ENCODE peak calls at places on chromosomes 13 and 19, in four cellular contexts. One of them, this sample, is unnamed. For H3K9me3, the result is how much of the 10 kb centered on the place peaks cover.

GRCh38 chr13:30051531-30052060 is 201.2 kb upstream of the UBL3 start:
- DNase-seq in endothelial cell of umbilical vein: no peak
- DNase-seq in tibial nerve: no peak
- DNase-seq in effector memory CD4-positive, alpha-beta T cell: no peak
- DNase-seq in this sample: no peak

GRCh38 chr19:53808710-53809125 is 15.4 kb downstream of the NLRP12 start:
- DNase-seq in endothelial cell of umbilical vein: peak
- DNase-seq in tibial nerve: no peak
- DNase-seq in effector memory CD4-positive, alpha-beta T cell: no peak
- DNase-seq in this sample: no peak

GRCh38 chr13:105196052-105196451 is 1339.4 kb downstream of the EFNB2 start:
- DNase-seq in endothelial cell of umbilical vein: peak
- DNase-seq in tibial nerve: no peak
- DNase-seq in effector memory CD4-positive, alpha-beta T cell: no peak
- DNase-seq in this sample: no peak

GRCh38 chr13:73465629-73465974 is 406.8 kb downstream of the KLF5 start:
- DNase-seq in endothelial cell of umbilical vein: no peak
- DNase-seq in tibial nerve: no peak
- DNase-seq in effector memory CD4-positive, alpha-beta T cell: no peak
- DNase-seq in this sample: no peak

GRCh38 chr19:6739884-6740588 is 556 bp downstream of the TRIP10 start:
- DNase-seq in endothelial cell of umbilical vein: peak
- DNase-seq in tibial nerve: no peak
- DNase-seq in effector memory CD4-positive, alpha-beta T cell: no peak
- DNase-seq in this sample: peak

GRCh38 chr19:18464646-18465045 is 26.7 kb upstream of the ISYNA1 start:
- DNase-seq in endothelial cell of umbilical vein: peak
- DNase-seq in tibial nerve: peak
- DNase-seq in effector memory CD4-positive, alpha-beta T cell: no peak
- DNase-seq in this sample: no peak

GRCh38 chr13:47426126-47426849 is 529.4 kb upstream of the HTR2A start:
- DNase-seq in endothelial cell of umbilical vein: no peak
- DNase-seq in tibial nerve: no peak
- DNase-seq in effector memory CD4-positive, alpha-beta T cell: no peak
- DNase-seq in this sample: no peak

GRCh38 chr13:98372886-98373285 is 195.8 kb upstream of the RNF113B start:
- DNase-seq in endothelial cell of umbilical vein: no peak
- DNase-seq in tibial nerve: no peak
- DNase-seq in effector memory CD4-positive, alpha-beta T cell: no peak
- DNase-seq in this sample: no peak

GRCh38 chr19:18645035-18645511 is 8.2 kb downstream of the KLHL26 start:
- DNase-seq in endothelial cell of umbilical vein: no peak
- DNase-seq in tibial nerve: no peak
- DNase-seq in effector memory CD4-positive, alpha-beta T cell: no peak
- DNase-seq in this sample: no peak

GRCh38 chr13:113446488-113446854 is 6.8 kb downstream of the ADPRHL1 start:
- DNase-seq in endothelial cell of umbilical vein: no peak
- DNase-seq in tibial nerve: no peak
- DNase-seq in effector memory CD4-positive, alpha-beta T cell: no peak
- DNase-seq in this sample: no peak

GRCh38 chr19:4007836-4008539 is 452 bp downstream of the PIAS4 start:
- DNase-seq in endothelial cell of umbilical vein: peak
- DNase-seq in tibial nerve: peak
- DNase-seq in effector memory CD4-positive, alpha-beta T cell: no peak
- DNase-seq in this sample: no peak

GRCh38 chr13:42270857-42271215 is 1.1 kb upstream of the AKAP11 start:
- DNase-seq in endothelial cell of umbilical vein: no peak
- DNase-seq in tibial nerve: no peak
- DNase-seq in effector memory CD4-positive, alpha-beta T cell: no peak
- DNase-seq in this sample: no peak

GRCh38 chr13:41649659-41650058 is 192.3 kb downstream of the RGCC start:
- DNase-seq in endothelial cell of umbilical vein: peak
- DNase-seq in tibial nerve: no peak
- DNase-seq in effector memory CD4-positive, alpha-beta T cell: no peak
- DNase-seq in this sample: no peak

GRCh38 chr13:37648604-37649003 is 50.0 kb upstream of the POSTN start:
- DNase-seq in endothelial cell of umbilical vein: no peak
- DNase-seq in tibial nerve: no peak
- DNase-seq in effector memory CD4-positive, alpha-beta T cell: no peak
- DNase-seq in this sample: no peak

GRCh38 chr19:47187797-47188196 is 43.2 kb downstream of the BBC3 start:
- DNase-seq in endothelial cell of umbilical vein: no peak
- DNase-seq in tibial nerve: no peak
- DNase-seq in effector memory CD4-positive, alpha-beta T cell: no peak
- DNase-seq in this sample: no peak

GRCh38 chr19:50551034-50551712 is 17.1 kb downstream of the LRRC4B start:
- DNase-seq in endothelial cell of umbilical vein: no peak
- DNase-seq in tibial nerve: no peak
- DNase-seq in effector memory CD4-positive, alpha-beta T cell: no peak
- DNase-seq in this sample: no peak

GRCh38 chr19:50171752-50172151 is 8.7 kb upstream of the IZUMO2 start:
- DNase-seq in endothelial cell of umbilical vein: no peak
- DNase-seq in tibial nerve: no peak
- DNase-seq in effector memory CD4-positive, alpha-beta T cell: no peak
- DNase-seq in this sample: no peak

GRCh38 chr19:55277494-55277893 is 2.4 kb downstream of the HSPBP1 start:
- DNase-seq in endothelial cell of umbilical vein: no peak
- DNase-seq in tibial nerve: no peak
- DNase-seq in effector memory CD4-positive, alpha-beta T cell: no peak
- DNase-seq in this sample: no peak

GRCh38 chr19:39205449-39205764 is 1.3 kb upstream of the SYCN start:
- DNase-seq in endothelial cell of umbilical vein: no peak
- DNase-seq in tibial nerve: no peak
- DNase-seq in effector memory CD4-positive, alpha-beta T cell: no peak
- DNase-seq in this sample: no peak

GRCh38 chr19:37227996-37228395 is 10.0 kb downstream of the ZNF383 start:
- DNase-seq in endothelial cell of umbilical vein: no peak
- DNase-seq in tibial nerve: no peak
- DNase-seq in effector memory CD4-positive, alpha-beta T cell: no peak
- DNase-seq in this sample: no peak

GRCh38 chr13:24274452-24274971 is 34.9 kb upstream of the C1QTNF9 start:
- DNase-seq in endothelial cell of umbilical vein: no peak
- DNase-seq in tibial nerve: no peak
- DNase-seq in effector memory CD4-positive, alpha-beta T cell: peak
- DNase-seq in this sample: peak

GRCh38 chr19:20315543-20315942 is 148.5 kb downstream of the ZNF486 start:
- DNase-seq in endothelial cell of umbilical vein: no peak
- DNase-seq in tibial nerve: no peak
- DNase-seq in effector memory CD4-positive, alpha-beta T cell: no peak
- DNase-seq in this sample: no peak

GRCh38 chr13:26482451-26483197 is 74.9 kb upstream of the WASF3 start:
- DNase-seq in endothelial cell of umbilical vein: peak
- DNase-seq in tibial nerve: peak
- DNase-seq in effector memory CD4-positive, alpha-beta T cell: peak
- DNase-seq in this sample: peak

GRCh38 chr19:10517361-10517759 is at the start of gene S1PR5:
- DNase-seq in endothelial cell of umbilical vein: no peak
- DNase-seq in tibial nerve: no peak
- DNase-seq in effector memory CD4-positive, alpha-beta T cell: no peak
- DNase-seq in this sample: no peak

GRCh38 chr19:43618921-43619261 is 538 bp downstream of the ZNF428 start:
- DNase-seq in endothelial cell of umbilical vein: peak
- DNase-seq in tibial nerve: no peak
- DNase-seq in effector memory CD4-positive, alpha-beta T cell: no peak
- DNase-seq in this sample: no peak

GRCh38 chr19:8610041-8610927 is at the start of gene ADAMTS10:
- DNase-seq in endothelial cell of umbilical vein: no peak
- DNase-seq in tibial nerve: peak
- DNase-seq in effector memory CD4-positive, alpha-beta T cell: peak
- DNase-seq in this sample: peak

GRCh38 chr13:48906200-48906599 is 69.5 kb upstream of the FNDC3A start:
- DNase-seq in endothelial cell of umbilical vein: no peak
- DNase-seq in tibial nerve: no peak
- DNase-seq in effector memory CD4-positive, alpha-beta T cell: no peak
- DNase-seq in this sample: no peak

GRCh38 chr13:78607409-78608253 is 4.3 kb upstream of the POU4F1 start:
- DNase-seq in endothelial cell of umbilical vein: no peak
- DNase-seq in tibial nerve: no peak
- DNase-seq in effector memory CD4-positive, alpha-beta T cell: no peak
- DNase-seq in this sample: no peak

DNA sequence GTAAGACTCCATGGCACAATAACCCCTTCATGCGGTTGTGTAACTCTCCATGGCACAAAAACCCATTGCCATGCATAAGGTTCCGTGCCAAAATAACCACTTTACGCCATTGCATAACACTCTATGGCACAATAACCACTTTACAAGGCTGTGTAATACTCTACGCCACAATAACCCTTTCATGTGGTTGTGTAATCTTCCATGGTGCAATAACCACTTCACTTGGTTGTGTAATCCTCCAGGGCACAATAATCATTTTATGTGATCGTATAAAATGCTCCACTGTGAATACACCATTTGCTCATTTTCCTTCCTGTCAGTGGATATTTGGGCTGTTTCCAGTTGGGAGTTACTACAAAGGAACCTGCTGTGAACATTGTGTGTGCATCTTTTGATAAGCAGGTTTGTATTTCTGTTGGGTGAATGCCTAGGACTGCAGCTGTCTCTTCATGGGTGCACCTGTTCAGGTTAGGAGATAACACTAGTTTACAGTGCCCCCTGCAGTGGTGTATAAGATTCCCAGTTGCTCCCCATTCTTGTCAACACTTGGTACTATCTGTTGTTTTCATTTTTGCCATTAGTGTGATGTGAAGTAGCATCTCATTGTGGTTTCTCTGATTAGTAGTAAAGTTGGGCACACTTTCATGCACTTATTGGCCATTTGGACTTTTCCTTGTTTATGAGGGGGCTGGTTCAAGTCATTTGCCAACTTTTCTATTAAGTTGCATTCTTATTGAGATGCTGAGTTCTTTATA is 21.1 kb upstream of the ZSCAN18 start:
- DNase-seq in endothelial cell of umbilical vein: no peak
- DNase-seq in tibial nerve: no peak
- DNase-seq in effector memory CD4-positive, alpha-beta T cell: no peak
- DNase-seq in this sample: no peak
- H3K9me3 ChIP-seq in endothelial cell of umbilical vein: under half
- H3K9me3 ChIP-seq in tibial nerve: half or more
- H3K9me3 ChIP-seq in effector memory CD4-positive, alpha-beta T cell: half or more
- H3K9me3 ChIP-seq in this sample: under half

GRCh38 chr13:60981407-60981806 is 434.2 kb downstream of the PCDH20 start:
- DNase-seq in endothelial cell of umbilical vein: no peak
- DNase-seq in tibial nerve: no peak
- DNase-seq in effector memory CD4-positive, alpha-beta T cell: no peak
- DNase-seq in this sample: no peak

GRCh38 chr13:60970736-60971135 is 444.9 kb downstream of the PCDH20 start:
- DNase-seq in endothelial cell of umbilical vein: no peak
- DNase-seq in tibial nerve: no peak
- DNase-seq in effector memory CD4-positive, alpha-beta T cell: no peak
- DNase-seq in this sample: no peak

GRCh38 chr13:60974296-60974695 is 441.4 kb downstream of the PCDH20 start:
- DNase-seq in endothelial cell of umbilical vein: no peak
- DNase-seq in tibial nerve: no peak
- DNase-seq in effector memory CD4-positive, alpha-beta T cell: no peak
- DNase-seq in this sample: no peak

GRCh38 chr13:60976367-60976766 is 439.3 kb downstream of the PCDH20 start:
- DNase-seq in endothelial cell of umbilical vein: no peak
- DNase-seq in tibial nerve: no peak
- DNase-seq in effector memory CD4-positive, alpha-beta T cell: no peak
- DNase-seq in this sample: no peak
- H3K9me3 ChIP-seq in endothelial cell of umbilical vein: under half
- H3K9me3 ChIP-seq in tibial nerve: under half
- H3K9me3 ChIP-seq in effector memory CD4-positive, alpha-beta T cell: under half
- H3K9me3 ChIP-seq in this sample: under half

GRCh38 chr13:111909971-111910671 is 156.8 kb upstream of the SOX1 start:
- DNase-seq in endothelial cell of umbilical vein: no peak
- DNase-seq in tibial nerve: no peak
- DNase-seq in effector memory CD4-positive, alpha-beta T cell: no peak
- DNase-seq in this sample: no peak
- H3K9me3 ChIP-seq in endothelial cell of umbilical vein: under half
- H3K9me3 ChIP-seq in tibial nerve: under half
- H3K9me3 ChIP-seq in effector memory CD4-positive, alpha-beta T cell: under half
- H3K9me3 ChIP-seq in this sample: under half

DNA sequence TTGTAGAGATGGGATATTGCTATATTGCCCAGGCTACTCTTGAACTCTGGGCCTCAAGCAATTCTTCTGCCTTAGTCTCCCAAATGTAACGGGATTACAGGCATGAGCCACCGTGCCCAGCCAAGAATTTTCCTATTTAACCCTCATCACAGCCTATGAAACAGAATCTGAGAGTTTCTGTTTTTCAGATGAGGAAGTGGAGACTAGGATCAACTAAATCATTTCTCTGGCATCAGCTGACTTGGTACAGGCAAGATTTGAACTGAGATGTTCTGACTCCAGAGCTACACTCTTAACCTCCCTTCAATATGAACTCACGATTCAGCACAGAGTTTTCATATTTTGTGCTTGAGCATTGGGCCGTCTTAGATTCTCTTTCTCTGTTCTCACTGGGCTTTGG is 8.1 kb downstream of the ZNF460 start:
- DNase-seq in endothelial cell of umbilical vein: no peak
- DNase-seq in tibial nerve: no peak
- DNase-seq in effector memory CD4-positive, alpha-beta T cell: no peak
- DNase-seq in this sample: no peak
- H3K9me3 ChIP-seq in endothelial cell of umbilical vein: under half
- H3K9me3 ChIP-seq in tibial nerve: half or more
- H3K9me3 ChIP-seq in effector memory CD4-positive, alpha-beta T cell: under half
- H3K9me3 ChIP-seq in this sample: under half

GRCh38 chr19:15583346-15583745 is 31.7 kb upstream of the CYP4F8 start:
- DNase-seq in endothelial cell of umbilical vein: no peak
- DNase-seq in tibial nerve: no peak
- DNase-seq in effector memory CD4-positive, alpha-beta T cell: no peak
- DNase-seq in this sample: no peak
- H3K9me3 ChIP-seq in endothelial cell of umbilical vein: under half
- H3K9me3 ChIP-seq in tibial nerve: under half
- H3K9me3 ChIP-seq in effector memory CD4-positive, alpha-beta T cell: under half
- H3K9me3 ChIP-seq in this sample: under half

GRCh38 chr19:44753619-44753931 is 5.1 kb downstream of the BCL3 start:
- DNase-seq in endothelial cell of umbilical vein: no peak
- DNase-seq in tibial nerve: no peak
- DNase-seq in effector memory CD4-positive, alpha-beta T cell: no peak
- DNase-seq in this sample: no peak
- H3K9me3 ChIP-seq in endothelial cell of umbilical vein: under half
- H3K9me3 ChIP-seq in tibial nerve: under half
- H3K9me3 ChIP-seq in effector memory CD4-positive, alpha-beta T cell: under half
- H3K9me3 ChIP-seq in this sample: under half